ENCODE peak calls at places on chromosome 1, in six cellular contexts. B, I, G, T, Y and R are unnamed samples.

GRCh38 chr1:7293702-7294630 is 477.1 kb upstream of the VAMP3 start:
- DNase-seq in T (no peak), G (no peak), Y (no peak), I (no peak), B (no peak), R (no peak)

GRCh38 chr1:34926156-34926555 is 3.3 kb downstream of the DLGAP3 start:
- DNase-seq in B (no peak), G (no peak), I (no peak), Y (no peak), T (no peak), R (no peak)

GRCh38 chr1:168583571-168583970 is 7.2 kb downstream of the XCL1 start:
- DNase-seq in B (no peak), T (no peak), I (peak), G (no peak), Y (no peak), R (no peak)

GRCh38 chr1:225318706-225319575 is 108.9 kb downstream of the LBR start:
- DNase-seq in I (peak), Y (peak), T (peak), G (no peak), B (peak), R (peak)

GRCh38 chr1:68347415-68347814 is 102.3 kb downstream of the RPE65 start:
- DNase-seq in I (no peak), B (no peak), G (peak), Y (peak), T (no peak), R (peak)

GRCh38 chr1:90000934-90001676 is 6.2 kb downstream of the ZNF326 start:
- DNase-seq in Y (peak), B (no peak), G (no peak), T (no peak), I (no peak), R (peak)

GRCh38 chr1:184419734-184420161 is 32.9 kb downstream of the C1orf21 start:
- DNase-seq in G (peak), T (peak), Y (no peak), B (no peak), I (peak), R (no peak)

GRCh38 chr1:9822490-9822889 is 1.3 kb downstream of the CLSTN1 start:
- DNase-seq in I (no peak), B (no peak), Y (no peak), G (no peak), T (peak), R (peak)

GRCh38 chr1:226569879-226570547 is 21.4 kb downstream of the STUM start:
- DNase-seq in B (no peak), G (no peak), T (no peak), I (no peak), Y (peak), R (peak)

GRCh38 chr1:229155472-229155871 is 115.4 kb upstream of the RAB4A start:
- DNase-seq in T (no peak), B (no peak), Y (peak), G (no peak), I (no peak), R (peak)